ENCODE peak calls at places on chromosome 6, in four cellular contexts. O is psoas muscle; D is GM12865; W is activated naive CD4-positive, alpha-beta T cell. S is an unnamed sample.

GRCh38 chr6:80319286-80319685 is 212.8 kb downstream of the BCKDHB start:
- DNase-seq in D (no peak), W (no peak), O (no peak), S (no peak)

GRCh38 chr6:14322841-14323240 is 205.3 kb downstream of the CD83 start:
- DNase-seq in W (no peak), D (no peak), O (no peak), S (no peak)

GRCh38 chr6:33088258-33088930 is 12.6 kb downstream of the HLA-DPB1 start:
- DNase-seq in W (no peak), D (no peak), O (no peak), S (no peak)

GRCh38 chr6:2550247-2550646 is 200.5 kb downstream of the MYLK4 start:
- DNase-seq in W (no peak), D (no peak), O (no peak), S (no peak)

GRCh38 chr6:16486661-16487060 is 248.3 kb downstream of the GMPR start:
- DNase-seq in O (no peak), W (no peak), D (no peak), S (no peak)

GRCh38 chr6:119323926-119324325 is 25.6 kb downstream of the MAN1A1 start:
- DNase-seq in O (no peak), W (no peak), D (no peak), S (no peak)

GRCh38 chr6:69796627-69797390 is at the start of gene LMBRD1:
- DNase-seq in O (peak), D (peak), W (peak), S (peak)

GRCh38 chr6:27154696-27155095 is 92.8 kb upstream of the PRSS16 start:
- DNase-seq in W (no peak), D (no peak), O (no peak), S (no peak)

GRCh38 chr6:137738197-137738596 is 128.9 kb upstream of the TNFAIP3 start:
- DNase-seq in W (no peak), O (no peak), D (no peak), S (no peak)

GRCh38 chr6:31352497-31353368 is 4.2 kb downstream of the HLA-B start:
- DNase-seq in D (peak), W (no peak), O (no peak), S (no peak)

GRCh38 chr6:158314737-158315136 is 2.5 kb downstream of the TULP4 start:
- DNase-seq in O (no peak), D (no peak), W (no peak), S (no peak)

GRCh38 chr6:105851181-105851580 is 235.0 kb upstream of the PRDM1 start:
- DNase-seq in D (no peak), O (no peak), W (no peak), S (no peak)

GRCh38 chr6:80547827-80548226 is 441.4 kb downstream of the BCKDHB start:
- DNase-seq in W (no peak), D (no peak), O (no peak), S (no peak)

GRCh38 chr6:31927868-31928671 is 553 bp downstream of the C2 start:
- DNase-seq in D (no peak), W (no peak), O (no peak), S (no peak)

GRCh38 chr6:37236921-37237320 is 20.7 kb upstream of the TBC1D22B start:
- DNase-seq in D (no peak), W (no peak), O (no peak), S (no peak)

GRCh38 chr6:14474816-14475215 is 357.2 kb downstream of the CD83 start:
- DNase-seq in W (no peak), O (no peak), D (no peak), S (no peak)

GRCh38 chr6:39341942-39342341 is 19.4 kb upstream of the KCNK16 start:
- DNase-seq in W (no peak), O (no peak), D (no peak), S (no peak)

GRCh38 chr6:11033825-11034224 is 10.3 kb downstream of the ELOVL2 start:
- DNase-seq in O (no peak), D (no peak), W (no peak), S (no peak)

GRCh38 chr6:166927942-166928643 is 28.3 kb downstream of the RNASET2 start:
- DNase-seq in W (no peak), D (no peak), O (no peak), S (no peak)

GRCh38 chr6:118553132-118553531 is 5.0 kb downstream of the PLN start:
- DNase-seq in D (no peak), W (no peak), O (no peak), S (no peak)

GRCh38 chr6:501891-502601 is 110.5 kb downstream of the IRF4 start:
- DNase-seq in D (peak), W (no peak), O (no peak), S (no peak)

GRCh38 chr6:110946498-110946897 is 12.0 kb upstream of the GTF3C6 start:
- DNase-seq in O (no peak), D (no peak), W (no peak), S (no peak)

GRCh38 chr6:161272600-161273355 is 1.1 kb downstream of the AGPAT4 start:
- DNase-seq in D (no peak), O (no peak), W (no peak), S (no peak)

GRCh38 chr6:84428300-84428907 is 201.0 kb upstream of the CEP162 start:
- DNase-seq in W (no peak), O (peak), D (peak), S (no peak)

GRCh38 chr6:10479939-10480700 is 41.0 kb upstream of the GCNT2 start:
- DNase-seq in D (no peak), O (no peak), W (no peak), S (no peak)

S was measured in GOT3.